ENCODE peak calls at places on chromosome 22, in seven cellular contexts. J is astrocyte, K is MCF 10A, E is natural killer cell, Z is astrocyte of the cerebellum, Y is BJ, S is B cell. U is an unnamed sample.

GRCh38 chr22:27798526-27799333 is 2.8 kb downstream of the MN1 start:
- DNase-seq in J (no peak), K (no peak), E (no peak), Z (no peak), Y (no peak), S (no peak), U (no peak)

GRCh38 chr22:29342577-29343312 is 27.2 kb upstream of the RASL10A start:
- DNase-seq in J (no peak), K (no peak), E (no peak), Z (no peak), Y (no peak), S (no peak), U (no peak)

GRCh38 chr22:46377566-46378498 is 42.3 kb downstream of the TRMU start:
- DNase-seq in J (peak; percentile 43), K (peak; percentile 43), E (no peak), Z (no peak), Y (no peak), S (no peak), U (peak; percentile 61)

GRCh38 chr22:43921361-43921760 is 2.2 kb upstream of the PNPLA3 start:
- DNase-seq in J (peak; percentile 90), K (peak; percentile 62), E (no peak), Z (peak; percentile 33), Y (peak; percentile 40), S (no peak), U (no peak)

GRCh38 chr22:20298803-20299735 is 20.8 kb downstream of the DGCR6L start:
- DNase-seq in J (peak; percentile 57), K (peak; percentile 74), E (peak; percentile 46), Z (no peak), Y (no peak), S (peak; percentile 88), U (peak; percentile 83)

GRCh38 chr22:33657670-33658069 is 262.6 kb downstream of the LARGE1 start:
- DNase-seq in J (no peak), K (no peak), E (no peak), Z (no peak), Y (no peak), S (no peak), U (no peak)

GRCh38 chr22:27241430-27242110 is 560.0 kb downstream of the MN1 start:
- DNase-seq in J (no peak), K (no peak), E (no peak), Z (peak; percentile 19), Y (no peak), S (no peak), U (no peak)

GRCh38 chr22:46737976-46738641 is at the start of gene CERK:
- DNase-seq in J (peak; percentile 44), K (peak; percentile 52), E (peak; percentile 60), Z (no peak), Y (no peak), S (peak; percentile 69), U (peak; percentile 34)

GRCh38 chr22:28102413-28102812 is 183.4 kb upstream of the PITPNB start:
- DNase-seq in J (no peak), K (no peak), E (no peak), Z (no peak), Y (no peak), S (no peak), U (no peak)

GRCh38 chr22:19179472-19180048 is 1.0 kb upstream of the SLC25A1 start:
- DNase-seq in J (peak; percentile 72), K (peak; percentile 80), E (peak; percentile 44), Z (peak; percentile 65), Y (peak; percentile 36), S (peak; percentile 71), U (peak; percentile 58)

GRCh38 chr22:49453816-49454215 is 373.9 kb downstream of the BRD1 start:
- DNase-seq in J (no peak), K (no peak), E (no peak), Z (no peak), Y (no peak), S (no peak), U (no peak)

GRCh38 chr22:50325444-50326224 is 1.2 kb downstream of the DENND6B start:
- DNase-seq in J (no peak), K (no peak), E (no peak), Z (no peak), Y (no peak), S (no peak), U (no peak)

GRCh38 chr22:49464024-49464423 is 363.6 kb downstream of the BRD1 start:
- DNase-seq in J (no peak), K (no peak), E (no peak), Z (no peak), Y (no peak), S (no peak), U (no peak)

GRCh38 chr22:49880281-49880680 is 26.6 kb downstream of the ZBED4 start:
- DNase-seq in J (no peak), K (no peak), E (no peak), Z (no peak), Y (no peak), S (no peak), U (no peak)

GRCh38 chr22:49238181-49239141 is 589.2 kb downstream of the BRD1 start:
- DNase-seq in J (no peak), K (no peak), E (no peak), Z (no peak), Y (no peak), S (no peak), U (no peak)

GRCh38 chr22:20432244-20432686 is 5.4 kb downstream of the SCARF2 start:
- DNase-seq in J (no peak), K (no peak), E (no peak), Z (no peak), Y (no peak), S (no peak), U (no peak)

GRCh38 chr22:23534851-23535717 is 45.0 kb downstream of the IGLL1 start:
- DNase-seq in J (no peak), K (no peak), E (peak; percentile 14), Z (no peak), Y (no peak), S (no peak), U (no peak)

GRCh38 chr22:26589367-26589844 is 526 bp downstream of the TPST2 start:
- DNase-seq in J (no peak), K (no peak), E (peak; percentile 40), Z (no peak), Y (no peak), S (peak; percentile 60), U (peak; percentile 12)

GRCh38 chr22:20156611-20157415 is 6.0 kb upstream of the CCDC188 start:
- DNase-seq in J (peak; percentile 42), K (peak; percentile 66), E (peak; percentile 89), Z (peak; percentile 48), Y (no peak), S (peak; percentile 90), U (peak; percentile 92)

GRCh38 chr22:30609260-30610185 is 2.5 kb downstream of the TCN2 start:
- DNase-seq in J (peak; percentile 72), K (peak; percentile 77), E (no peak), Z (peak; percentile 37), Y (peak; percentile 66), S (no peak), U (no peak)

GRCh38 chr22:30159561-30160353 is 79.5 kb downstream of the HORMAD2 start:
- DNase-seq in J (peak; percentile 75), K (peak; percentile 65), E (no peak), Z (peak; percentile 62), Y (peak; percentile 7), S (no peak), U (no peak)

GRCh38 chr22:27554106-27554814 is 247.3 kb downstream of the MN1 start:
- DNase-seq in J (peak; percentile 49), K (peak; percentile 35), E (no peak), Z (peak; percentile 47), Y (no peak), S (no peak), U (no peak)

GRCh38 chr22:11627436-11627797 is 3900.6 kb upstream of the OR11H1 start:
- DNase-seq in J (no peak), K (no peak), E (no peak), Z (no peak), Y (no peak), S (no peak), U (no peak)

DNA sequence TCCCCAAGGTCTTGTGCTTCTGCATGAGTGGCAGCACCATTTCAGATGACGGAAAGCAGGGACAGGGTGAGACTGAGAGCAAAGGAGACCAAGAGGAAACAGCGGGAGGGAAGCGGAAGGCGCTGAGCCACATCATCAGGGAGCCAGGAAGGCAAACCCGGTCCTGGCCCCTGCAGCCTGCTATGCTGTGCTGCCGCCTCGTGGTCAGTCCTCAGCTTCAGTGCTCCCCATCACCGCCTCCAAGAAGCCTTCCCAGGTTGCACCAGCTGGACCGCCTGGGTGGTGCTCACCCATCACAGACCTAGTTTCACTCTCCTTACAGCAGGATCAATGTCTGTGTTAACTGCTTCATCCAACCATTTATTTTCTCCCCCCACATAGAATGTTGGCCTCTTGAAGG is 73.0 kb upstream of the PHF21B start:
- DNase-seq in J (no peak), K (peak; percentile 16), E (no peak), Z (no peak), Y (no peak), S (no peak), U (no peak)
- TF ChIP-seq CTCF in J (peak; percentile 21), K (peak; percentile 40), E (no peak), Z (peak; percentile 12), Y (peak; percentile 27), S (no peak), U (peak; percentile 36)

GRCh38 chr22:21867528-21868266 is at the start of gene MAPK1:
- DNase-seq in J (peak; percentile 72), K (peak; percentile 84), E (peak; percentile 95), Z (peak; percentile 49), Y (peak; percentile 31), S (peak; percentile 98), U (peak; percentile 82)
- TF ChIP-seq CTCF in J (no peak), K (peak; percentile 17), E (peak; percentile 32), Z (peak; percentile 24), Y (peak; percentile 36), S (peak; percentile 39), U (peak; percentile 56)

DNA sequence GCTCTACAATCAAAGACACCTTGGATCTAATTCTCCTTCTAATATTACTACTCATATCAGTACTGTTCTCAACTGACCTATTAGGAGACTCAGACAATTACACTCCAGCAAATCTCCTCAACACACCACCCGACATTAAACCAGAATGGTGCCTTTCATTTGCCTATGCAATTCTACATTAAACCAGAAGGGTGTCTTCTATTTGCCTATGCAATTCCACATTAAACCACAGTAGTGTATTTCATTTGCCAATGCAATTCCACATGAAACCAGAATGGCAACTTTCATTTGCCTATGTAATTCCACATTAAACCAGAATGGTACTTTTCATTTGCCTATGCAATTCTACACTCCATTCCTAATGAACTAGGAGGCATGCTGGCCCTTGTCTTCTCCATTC is 15.3 kb upstream of the APOL3 start:
- DNase-seq in J (no peak), K (no peak), E (no peak), Z (no peak), Y (no peak), S (no peak), U (no peak)
- TF ChIP-seq CTCF in J (no peak), K (no peak), E (no peak), Z (no peak), Y (peak; percentile 1), S (no peak), U (peak; percentile 9)

GRCh38 chr22:37752189-37753061 is 55.3 kb upstream of the GCAT start:
- DNase-seq in J (peak; percentile 84), K (peak; percentile 100), E (no peak), Z (peak; percentile 61), Y (peak; percentile 89), S (no peak), U (peak; percentile 42)
- TF ChIP-seq CTCF in J (no peak), K (no peak), E (no peak), Z (peak; percentile 23), Y (peak; percentile 53), S (no peak), U (no peak)

U was measured in progenitor cell of endocrine pancreas.